ENCODE peak calls at places on chromosome X, in seven cellular contexts. A is transverse colon, E is lower lobe of right lung, S is mammary epithelial cell, R is tibial nerve, Z is esophagus squamous epithelium, B is Peyer's patch. I is an unnamed sample.
A peak's percentile ranks its signal among the peaks of the same experiment; 100 is the strongest.

GRCh38 chrX:149505671-149506070 is 565 bp upstream of the IDS start:
- DNase-seq in A (no peak), E (no peak), S (no peak), R (no peak), Z (no peak), B (no peak), I (no peak)

GRCh38 chrX:49106930-49107329 is 16.6 kb downstream of the GPKOW start:
- DNase-seq in A (no peak), E (no peak), S (no peak), R (no peak), Z (no peak), B (no peak), I (peak; percentile 40)

GRCh38 chrX:9466115-9466495 is 1.2 kb downstream of the TBL1X start:
- DNase-seq in A (peak; percentile 51), E (peak; percentile 64), S (no peak), R (no peak), Z (peak; percentile 0), B (peak; percentile 39), I (peak; percentile 16)

GRCh38 chrX:143633530-143634372 is 2.1 kb downstream of the SLITRK4 start:
- DNase-seq in A (no peak), E (peak; percentile 28), S (no peak), R (no peak), Z (no peak), B (no peak), I (no peak)

GRCh38 chrX:141668371-141668770 is 30.2 kb downstream of the SPANXD start:
- DNase-seq in A (no peak), E (no peak), S (no peak), R (no peak), Z (no peak), B (no peak), I (no peak)

GRCh38 chrX:1169198-1169597 is 43.3 kb downstream of the CRLF2 start:
- DNase-seq in A (no peak), E (no peak), S (no peak), R (no peak), Z (no peak), B (no peak), I (no peak)

GRCh38 chrX:49291615-49292337 is 11.7 kb upstream of the GAGE10 start:
- DNase-seq in A (peak; percentile 66), E (peak; percentile 61), S (peak; percentile 20), R (peak; percentile 19), Z (no peak), B (peak; percentile 56), I (peak; percentile 66)

GRCh38 chrX:11472381-11472780 is 179.2 kb downstream of the AMELX start:
- DNase-seq in A (no peak), E (no peak), S (no peak), R (no peak), Z (no peak), B (no peak), I (no peak)

GRCh38 chrX:93874554-93874953 is 200.5 kb downstream of the FAM133A start:
- DNase-seq in A (no peak), E (no peak), S (peak; percentile 8), R (no peak), Z (no peak), B (no peak), I (peak; percentile 11)

GRCh38 chrX:2503591-2504500 is 3.1 kb upstream of the DHRSX start:
- DNase-seq in A (no peak), E (no peak), S (no peak), R (no peak), Z (no peak), B (no peak), I (no peak)

GRCh38 chrX:48938721-48939416 is 18.5 kb downstream of the OTUD5 start:
- DNase-seq in A (peak; percentile 69), E (no peak), S (no peak), R (no peak), Z (no peak), B (peak; percentile 79), I (no peak)

GRCh38 chrX:3711331-3711917 is 2.0 kb downstream of the PRKX start:
- DNase-seq in A (peak; percentile 25), E (no peak), S (no peak), R (no peak), Z (no peak), B (peak; percentile 52), I (no peak)

GRCh38 chrX:47556045-47556623 is 4.9 kb upstream of the ARAF start:
- DNase-seq in A (peak; percentile 90), E (peak; percentile 90), S (peak; percentile 84), R (peak; percentile 82), Z (peak; percentile 61), B (peak; percentile 87), I (no peak)

GRCh38 chrX:49029876-49030275 is 13.3 kb downstream of the TFE3 start:
- DNase-seq in A (peak; percentile 69), E (no peak), S (peak; percentile 76), R (no peak), Z (no peak), B (no peak), I (no peak)

GRCh38 chrX:114959729-114960128 is 57.7 kb downstream of the IL13RA2 start:
- DNase-seq in A (no peak), E (no peak), S (peak; percentile 5), R (no peak), Z (no peak), B (no peak), I (no peak)

GRCh38 chrX:43971966-43972961 is 926 bp downstream of the NDP start:
- DNase-seq in A (no peak), E (no peak), S (no peak), R (no peak), Z (no peak), B (no peak), I (no peak)

GRCh38 chrX:43974736-43975135 is 1.5 kb upstream of the NDP start:
- DNase-seq in A (no peak), E (no peak), S (no peak), R (no peak), Z (no peak), B (no peak), I (no peak)

GRCh38 chrX:43974076-43974475 is 886 bp upstream of the NDP start:
- DNase-seq in A (no peak), E (no peak), S (peak; percentile 51), R (no peak), Z (no peak), B (no peak), I (no peak)

GRCh38 chrX:43975747-43976146 is 2.6 kb upstream of the NDP start:
- DNase-seq in A (no peak), E (no peak), S (no peak), R (no peak), Z (no peak), B (no peak), I (no peak)

DNA sequence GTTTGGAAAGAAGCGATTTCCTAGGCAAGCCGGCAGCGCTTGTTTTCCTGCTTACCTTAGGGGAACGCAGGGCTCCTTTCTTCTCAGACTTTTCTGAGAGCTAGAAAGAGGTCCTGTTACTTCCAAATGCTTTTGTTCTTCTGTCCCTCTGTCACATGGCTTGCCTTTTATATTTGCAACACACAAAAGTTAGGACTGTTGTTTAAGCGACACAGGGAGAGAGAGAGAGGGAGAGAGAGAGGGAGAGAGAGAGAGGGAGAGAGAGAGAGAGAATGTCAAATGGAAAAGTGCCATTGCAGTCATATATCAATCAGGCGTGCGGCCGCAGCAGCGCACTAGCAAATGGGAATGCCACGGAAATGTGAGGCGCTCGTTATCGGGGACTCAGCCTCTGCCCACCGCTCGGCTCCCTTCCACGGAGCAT is at the start of gene NDP:
- DNase-seq in A (no peak), E (no peak), S (no peak), R (no peak), Z (no peak), B (no peak), I (no peak)
- H3K4me3 ChIP-seq in A (peak within 1 kb of the TSS; percentile 6), E (peak within 1 kb of the TSS; percentile 35), S (peak within 1 kb of the TSS; percentile 17), R (peak within 1 kb of the TSS; percentile 32), Z (peak within 1 kb of the TSS; percentile 55), B (peak within 1 kb of the TSS; percentile 24), I (no peak within 1 kb of the TSS)

GRCh38 chrX:153903238-153903980 is 1.1 kb upstream of the AVPR2 start:
- DNase-seq in A (no peak), E (no peak), S (no peak), R (no peak), Z (no peak), B (peak; percentile 25), I (no peak)

GRCh38 chrX:153903991-153904957 is at the start of gene AVPR2:
- DNase-seq in A (no peak), E (no peak), S (no peak), R (no peak), Z (no peak), B (no peak), I (peak; percentile 33)

GRCh38 chrX:153900806-153901752 is 3.4 kb upstream of the AVPR2 start:
- DNase-seq in A (peak; percentile 51), E (peak; percentile 72), S (peak; percentile 84), R (no peak), Z (no peak), B (peak; percentile 68), I (peak; percentile 78)

GRCh38 chrX:153901753-153902140 is 2.7 kb upstream of the AVPR2 start:
- DNase-seq in A (no peak), E (no peak), S (no peak), R (no peak), Z (no peak), B (no peak), I (peak; percentile 41)

DNA sequence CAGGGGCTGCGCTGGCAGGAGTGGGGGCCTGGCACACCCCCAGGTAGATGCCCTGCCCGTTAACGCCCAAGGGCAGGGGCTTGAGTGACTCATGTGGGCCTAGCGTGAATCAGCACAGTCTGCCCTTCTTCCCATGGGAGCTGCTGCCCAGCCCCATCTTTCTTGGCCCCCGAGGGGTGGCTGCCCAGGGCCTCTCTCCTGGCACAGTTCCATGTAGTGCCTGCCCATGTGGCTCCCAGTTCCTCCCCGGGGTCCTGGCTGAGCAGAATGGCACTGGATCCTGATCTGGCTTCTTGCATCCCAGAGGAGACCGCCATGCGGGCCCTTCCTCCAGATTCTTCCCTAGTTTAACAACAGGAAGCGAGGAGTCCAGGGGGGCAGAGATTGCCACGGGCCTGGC is 2.1 kb upstream of the AVPR2 start:
- DNase-seq in A (no peak), E (no peak), S (no peak), R (no peak), Z (no peak), B (no peak), I (no peak)
- H3K27me3 ChIP-seq in A (no peaks in the 10 kb centered on the region), E (no peaks in the 10 kb centered on the region), S (no peaks in the 10 kb centered on the region), R (no peaks in the 10 kb centered on the region), Z (no peaks in the 10 kb centered on the region), B (no peaks in the 10 kb centered on the region), I (peaks cover 8% of the 10 kb centered on the region)

GRCh38 chrX:96846841-96847240 is 36.9 kb upstream of the RPA4 start:
- DNase-seq in A (no peak), E (no peak), S (no peak), R (no peak), Z (no peak), B (no peak), I (no peak)

GRCh38 chrX:96841325-96841724 is 42.4 kb upstream of the RPA4 start:
- DNase-seq in A (no peak), E (no peak), S (no peak), R (no peak), Z (no peak), B (no peak), I (no peak)

GRCh38 chrX:96837808-96838207 is 45.9 kb upstream of the RPA4 start:
- DNase-seq in A (no peak), E (no peak), S (peak; percentile 8), R (no peak), Z (no peak), B (no peak), I (no peak)

GRCh38 chrX:96843566-96843965 is 40.1 kb upstream of the RPA4 start:
- DNase-seq in A (no peak), E (no peak), S (no peak), R (no peak), Z (no peak), B (no peak), I (no peak)
- TF ChIP-seq CTCF in A (no peak), E (no peak), S (peak; percentile 18), R (no peak), Z (no peak), B (no peak), I (no peak)

GRCh38 chrX:19342331-19342906 is 1.3 kb upstream of the PDHA1 start:
- DNase-seq in A (no peak), E (no peak), S (no peak), R (no peak), Z (no peak), B (no peak), I (no peak)
- H3K4me3 ChIP-seq in A (no peak overlapping the region), E (no peak overlapping the region), S (no peak overlapping the region), R (no peak overlapping the region), Z (no peak overlapping the region), B (no peak overlapping the region), I (peak overlapping the region; percentile 47)